ENCODE peak calls at places on chromosomes 7 and 10, in four cellular contexts. X, K, E and T are unnamed samples.

GRCh38 chr10:13485623-13486022 is 43.2 kb downstream of the BEND7 start:
- DNase-seq in X (no peak), K (no peak), E (no peak), T (no peak)

GRCh38 chr10:23780331-23780730 is 341.5 kb downstream of the OTUD1 start:
- DNase-seq in X (no peak), K (no peak), E (no peak), T (no peak)

GRCh38 chr7:23123465-23123864 is 17.9 kb downstream of the KLHL7 start:
- DNase-seq in X (no peak), K (no peak), E (no peak), T (no peak)

GRCh38 chr7:134210227-134210626 is 83.1 kb downstream of the LRGUK start:
- DNase-seq in X (no peak), K (no peak), E (no peak), T (no peak)

GRCh38 chr10:92972066-92972870 is 88.3 kb upstream of the CYP26C1 start:
- DNase-seq in X (no peak), K (no peak), E (no peak), T (peak)

GRCh38 chr7:135620980-135621850 is 41.1 kb upstream of the STMP1 start:
- DNase-seq in X (no peak), K (no peak), E (peak), T (peak)

GRCh38 chr7:1716263-1717094 is 46.4 kb downstream of the ELFN1 start:
- DNase-seq in X (no peak), K (no peak), E (no peak), T (no peak)

GRCh38 chr10:35497909-35498308 is 107.2 kb upstream of the GJD4 start:
- DNase-seq in X (no peak), K (no peak), E (no peak), T (no peak)

DNA sequence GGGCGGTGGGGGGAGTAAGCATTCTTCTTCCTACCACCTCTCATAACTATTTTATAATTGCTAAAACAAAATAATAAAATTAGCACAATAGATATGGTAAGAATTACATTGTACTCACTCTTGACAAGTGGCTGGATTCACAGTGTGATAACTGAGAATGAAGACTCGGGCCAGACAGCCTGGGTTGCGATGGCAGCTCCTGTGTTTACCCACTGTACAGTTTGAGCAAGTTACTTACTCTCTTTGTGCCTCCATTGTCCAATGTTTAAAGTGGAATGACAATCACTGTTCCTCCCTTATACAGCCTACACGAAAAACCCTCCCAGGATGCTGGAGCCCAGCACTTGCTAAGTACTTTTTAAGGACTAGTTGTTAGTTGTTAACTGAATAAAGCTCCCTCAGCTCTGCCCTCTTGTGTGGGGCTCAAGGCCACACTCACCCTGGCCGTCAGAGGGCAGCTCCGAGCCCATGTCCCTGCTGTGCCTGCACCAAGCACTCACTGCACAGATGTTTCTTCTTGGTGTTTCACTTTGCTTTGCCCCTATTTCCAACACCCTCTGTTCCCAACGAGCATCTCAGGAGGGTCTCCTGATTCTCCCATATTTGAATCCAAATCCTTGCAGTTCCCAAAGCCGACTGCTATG is 56.4 kb upstream of the NPS start:
- DNase-seq in X (no peak), K (peak), E (no peak), T (no peak)
- TF ChIP-seq CTCF in X (no peak), K (peak), E (no peak), T (peak)

GRCh38 chr7:151124899-151125399 is 38.7 kb downstream of the AGAP3 start:
- DNase-seq in X (no peak), K (no peak), E (no peak), T (no peak)
- H3K4me3 ChIP-seq in X (no peak), K (no peak), E (no peak), T (no peak)

GRCh38 chr10:31148955-31149354 is 117.3 kb upstream of the ZNF438 start:
- DNase-seq in X (no peak), K (no peak), E (no peak), T (no peak)

GRCh38 chr10:31143331-31143935 is 111.8 kb upstream of the ZNF438 start:
- DNase-seq in X (no peak), K (no peak), E (no peak), T (no peak)

GRCh38 chr10:31146496-31147219 is 115.0 kb upstream of the ZNF438 start:
- DNase-seq in X (no peak), K (no peak), E (no peak), T (peak)

GRCh38 chr10:31147220-31147608 is 115.5 kb upstream of the ZNF438 start:
- DNase-seq in X (no peak), K (no peak), E (no peak), T (no peak)

GRCh38 chr10:31145986-31146385 is 114.3 kb upstream of the ZNF438 start:
- DNase-seq in X (no peak), K (no peak), E (no peak), T (no peak)
- TF ChIP-seq CTCF in X (no peak), K (no peak), E (no peak), T (no peak)

DNA sequence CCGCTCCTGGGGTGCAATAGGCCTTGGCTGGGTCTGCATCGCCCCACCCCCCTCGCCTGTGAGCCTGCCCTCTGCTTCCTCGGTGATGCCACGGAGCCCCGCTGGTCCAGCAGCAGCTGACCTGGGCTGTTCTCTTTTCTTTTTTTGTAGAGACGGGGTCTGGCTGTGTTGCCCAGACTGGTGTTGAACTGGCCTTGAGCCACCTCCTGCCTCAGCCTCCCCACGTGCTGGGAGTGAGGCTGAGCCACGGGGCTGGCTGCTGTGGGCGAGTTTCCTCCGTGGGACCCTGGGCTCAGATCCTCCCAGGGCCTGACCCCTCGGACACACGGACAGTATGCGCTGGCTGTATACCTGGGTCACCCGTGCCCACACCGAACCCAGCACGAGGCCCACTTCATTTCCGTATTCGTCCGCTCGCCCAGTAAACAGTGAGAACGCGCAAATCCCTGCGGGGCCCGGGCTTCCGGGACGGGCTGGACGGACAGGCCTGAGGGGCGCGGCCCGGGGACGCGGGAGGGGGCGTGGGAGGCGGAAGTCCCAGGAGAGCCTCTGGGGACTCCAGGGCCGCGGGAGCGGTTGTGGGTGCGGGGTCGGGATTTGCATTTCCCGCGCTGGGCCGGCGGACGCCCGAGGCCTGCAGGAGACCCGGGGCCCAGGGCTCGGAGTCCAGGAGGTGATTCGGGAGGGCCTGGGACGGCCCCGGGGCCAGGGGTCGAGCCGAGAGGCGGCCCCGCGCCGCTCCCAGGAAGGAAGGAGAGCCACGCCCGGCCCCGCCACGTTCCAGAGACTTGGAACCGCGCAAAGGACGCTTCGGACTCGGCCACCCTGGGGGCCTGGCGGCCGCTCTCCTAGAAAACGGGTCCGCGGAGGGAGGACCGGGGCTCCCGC is 57.8 kb upstream of the DNAJB6 start:
- DNase-seq in X (no peak), K (peak), E (no peak), T (no peak)
- H3K4me3 ChIP-seq in X (no peak), K (peak), E (peak), T (peak)

GRCh38 chr7:133140994-133141595 is 59.2 kb upstream of the CHCHD3 start:
- DNase-seq in X (no peak), K (no peak), E (no peak), T (no peak)

GRCh38 chr7:133135451-133135850 is 53.6 kb upstream of the CHCHD3 start:
- DNase-seq in X (no peak), K (no peak), E (no peak), T (peak)

GRCh38 chr7:133134810-133135209 is 52.9 kb upstream of the CHCHD3 start:
- DNase-seq in X (no peak), K (no peak), E (no peak), T (no peak)

GRCh38 chr7:133139350-133139749 is 57.5 kb upstream of the CHCHD3 start:
- DNase-seq in X (no peak), K (no peak), E (no peak), T (peak)
- TF ChIP-seq CTCF in X (no peak), K (no peak), E (peak), T (peak)

GRCh38 chr7:87625101-87625500 is 3.1 kb upstream of the RUNDC3B start:
- DNase-seq in X (no peak), K (no peak), E (no peak), T (no peak)

GRCh38 chr7:87627634-87627994 is 584 bp upstream of the RUNDC3B start:
- DNase-seq in X (no peak), K (peak), E (no peak), T (no peak)

GRCh38 chr7:87628780-87629569 is 777 bp downstream of the RUNDC3B start:
- DNase-seq in X (peak), K (peak), E (no peak), T (no peak)

DNA sequence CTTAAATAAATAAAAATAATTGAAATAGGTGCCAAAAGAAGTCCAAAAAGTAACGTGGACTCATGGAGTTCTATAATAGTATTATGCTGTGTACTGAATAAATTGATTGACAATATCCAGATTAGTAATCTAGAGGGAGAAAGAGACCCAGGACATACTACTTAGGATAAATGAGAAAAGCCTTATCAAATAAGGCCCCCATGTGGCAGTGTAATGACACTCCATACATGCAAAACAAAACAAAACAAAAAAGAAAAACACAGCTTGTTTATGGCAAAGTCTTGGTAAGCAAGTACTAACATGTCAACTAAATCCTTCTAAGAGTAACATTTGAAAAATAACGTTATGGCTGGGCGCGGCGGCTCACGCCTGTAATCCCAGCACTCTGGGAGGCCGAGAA is 3.6 kb upstream of the RUNDC3B start:
- DNase-seq in X (no peak), K (no peak), E (no peak), T (no peak)
- H3K4me3 ChIP-seq in X (no peak), K (no peak), E (no peak), T (no peak)

GRCh38 chr7:158442260-158442659 is 145.4 kb downstream of the PTPRN2 start:
- DNase-seq in X (no peak), K (no peak), E (no peak), T (no peak)
- TF ChIP-seq CTCF in X (no peak), K (peak), E (peak), T (no peak)

GRCh38 chr7:142813262-142813661 is 41.6 kb upstream of the EPHB6 start:
- DNase-seq in X (no peak), K (no peak), E (no peak), T (no peak)

GRCh38 chr7:142813699-142814098 is 41.2 kb upstream of the EPHB6 start:
- DNase-seq in X (no peak), K (no peak), E (no peak), T (no peak)

GRCh38 chr7:142815099-142815498 is 39.8 kb upstream of the EPHB6 start:
- DNase-seq in X (no peak), K (no peak), E (no peak), T (no peak)

GRCh38 chr7:142811154-142811737 is 40.5 kb downstream of the PRSS2 start:
- DNase-seq in X (peak), K (no peak), E (no peak), T (no peak)

GRCh38 chr7:142812437-142813215 is 41.9 kb downstream of the PRSS2 start:
- DNase-seq in X (peak), K (no peak), E (no peak), T (no peak)
- H3K4me3 ChIP-seq in X (no peak), K (no peak), E (no peak), T (no peak)

DNA sequence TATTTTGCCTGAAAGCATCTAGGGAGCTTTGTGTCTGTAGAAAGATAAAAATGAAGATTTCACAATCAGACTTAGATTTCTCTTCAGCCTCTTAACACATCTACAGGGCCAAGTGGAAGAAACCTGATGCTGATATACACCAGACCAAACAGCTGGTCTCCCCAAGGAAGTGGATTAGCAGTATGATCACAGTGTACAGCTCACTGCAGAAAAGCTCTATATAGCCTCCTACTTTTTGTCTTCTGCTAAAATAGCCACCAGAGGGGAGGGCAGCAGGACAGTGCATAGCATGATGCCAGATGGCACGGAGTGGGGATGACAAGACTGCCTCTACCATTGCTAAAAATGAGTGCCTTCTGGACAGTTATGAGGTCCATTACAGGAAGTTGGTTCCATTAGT is 16.0 kb downstream of the FAM13C start:
- DNase-seq in X (no peak), K (no peak), E (no peak), T (no peak)
- TF ChIP-seq CTCF in X (no peak), K (no peak), E (no peak), T (no peak)

DNA sequence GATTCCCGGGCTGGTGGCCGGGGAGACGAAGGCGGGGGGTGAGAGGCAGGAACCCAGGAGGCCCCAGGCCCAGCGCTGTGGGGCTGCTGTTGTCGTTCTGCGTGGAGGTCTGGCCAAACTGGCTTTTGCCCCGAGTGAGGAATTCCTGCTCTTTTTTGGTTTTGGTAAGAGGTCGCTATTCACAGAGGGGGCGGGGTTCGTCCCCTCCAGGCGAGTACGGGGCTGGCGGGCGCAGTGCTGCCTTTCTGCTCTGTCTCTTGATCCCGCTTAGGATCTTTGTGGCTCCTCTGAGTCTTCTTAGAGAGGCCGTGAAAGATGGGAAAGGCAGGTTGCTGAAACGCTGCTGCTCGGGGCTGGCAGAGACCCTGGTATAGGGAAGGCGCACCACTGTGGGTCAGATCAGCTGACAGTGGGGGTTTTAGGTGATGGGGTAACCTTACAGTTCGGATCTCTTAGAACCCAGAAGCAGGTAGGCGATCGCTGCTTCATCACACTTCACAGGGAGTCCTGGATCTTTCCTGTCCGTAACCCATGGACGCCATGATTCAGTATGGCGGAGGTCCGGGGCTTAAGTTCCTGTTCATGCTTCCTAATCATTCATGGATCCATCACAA is 136.7 kb downstream of the KIF20B start:
- DNase-seq in X (no peak), K (no peak), E (no peak), T (no peak)
- H3K4me3 ChIP-seq in X (peak), K (peak), E (peak), T (peak)